ENCODE peak calls at places on chromosomes 6 and 20, in seven cellular contexts. B is fibroblast of lung, Q is heart left ventricle, A is H1, Z is left lung, V is AG04450, W is endodermal cell. O is an unnamed sample. For H3K9me3, the result is how much of the 10 kb centered on the place peaks cover.

GRCh38 chr6:613981-614380 is 42.9 kb downstream of the HUS1B start:
- DNase-seq in B (no peak), Q (no peak), A (no peak), Z (no peak), V (no peak), W (no peak), O (no peak)

GRCh38 chr20:52974155-52974554 is 2.0 kb downstream of the TSHZ2 start:
- DNase-seq in B (no peak), Q (no peak), A (no peak), Z (no peak), V (no peak), W (no peak), O (no peak)

GRCh38 chr20:32247957-32248497 is 29.4 kb upstream of the KIF3B start:
- DNase-seq in B (no peak), Q (no peak), A (no peak), Z (no peak), V (no peak), W (no peak), O (no peak)

GRCh38 chr6:33566182-33567084 is 13.6 kb downstream of the BAK1 start:
- DNase-seq in B (peak), Q (no peak), A (no peak), Z (no peak), V (no peak), W (no peak), O (no peak)

GRCh38 chr6:16059496-16059895 is 69.4 kb upstream of the MYLIP start:
- DNase-seq in B (no peak), Q (no peak), A (peak), Z (no peak), V (no peak), W (peak), O (no peak)

GRCh38 chr6:164749126-164749758 is 560.2 kb downstream of the C6orf118 start:
- DNase-seq in B (no peak), Q (no peak), A (no peak), Z (no peak), V (no peak), W (no peak), O (no peak)

GRCh38 chr6:125154184-125155135 is 887 bp downstream of the TPD52L1 start:
- DNase-seq in B (no peak), Q (peak), A (no peak), Z (peak), V (no peak), W (peak), O (no peak)

GRCh38 chr20:61949714-61950630 is 115.7 kb downstream of the TAF4 start:
- DNase-seq in B (no peak), Q (peak), A (no peak), Z (peak), V (no peak), W (no peak), O (no peak)

GRCh38 chr20:11281240-11281639 is 607.4 kb upstream of the JAG1 start:
- DNase-seq in B (no peak), Q (no peak), A (no peak), Z (no peak), V (no peak), W (no peak), O (no peak)

GRCh38 chr6:157674061-157674460 is 149.0 kb upstream of the SNX9 start:
- DNase-seq in B (no peak), Q (no peak), A (no peak), Z (no peak), V (no peak), W (no peak), O (no peak)

GRCh38 chr6:166463363-166464067 is 80.8 kb upstream of the MPC1 start:
- DNase-seq in B (no peak), Q (no peak), A (no peak), Z (no peak), V (no peak), W (no peak), O (no peak)

GRCh38 chr6:21019614-21020013 is 485.4 kb downstream of the CDKAL1 start:
- DNase-seq in B (peak), Q (no peak), A (no peak), Z (no peak), V (no peak), W (no peak), O (no peak)

GRCh38 chr6:132445201-132445951 is 44.1 kb upstream of the MOXD1 start:
- DNase-seq in B (peak), Q (no peak), A (no peak), Z (no peak), V (peak), W (no peak), O (no peak)

GRCh38 chr6:13278184-13278583 is 50.2 kb downstream of the TBC1D7 start:
- DNase-seq in B (no peak), Q (no peak), A (peak), Z (no peak), V (no peak), W (peak), O (no peak)

GRCh38 chr20:33584976-33585375 is 77.2 kb upstream of the C20orf144 start:
- DNase-seq in B (no peak), Q (no peak), A (no peak), Z (no peak), V (no peak), W (no peak), O (no peak)

GRCh38 chr6:113997106-113997505 is 26.2 kb upstream of the HDAC2 start:
- DNase-seq in B (peak), Q (no peak), A (no peak), Z (no peak), V (peak), W (no peak), O (no peak)

GRCh38 chr6:69936674-69937363 is 70.5 kb downstream of the COL19A1 start:
- DNase-seq in B (peak), Q (no peak), A (no peak), Z (no peak), V (no peak), W (no peak), O (no peak)

GRCh38 chr6:152112503-152113261 is 305.2 kb downstream of the ESR1 start:
- DNase-seq in B (no peak), Q (peak), A (no peak), Z (peak), V (no peak), W (peak), O (no peak)

GRCh38 chr6:152054441-152054840 is 247.0 kb downstream of the ESR1 start:
- DNase-seq in B (no peak), Q (no peak), A (no peak), Z (no peak), V (no peak), W (no peak), O (no peak)

GRCh38 chr20:46683068-46683477 is 6.2 kb downstream of the TP53RK start:
- DNase-seq in B (no peak), Q (no peak), A (no peak), Z (no peak), V (no peak), W (no peak), O (no peak)

GRCh38 chr6:51959744-51960383 is 127.5 kb downstream of the PKHD1 start:
- DNase-seq in B (peak), Q (peak), A (peak), Z (peak), V (peak), W (peak), O (no peak)

GRCh38 chr6:108955329-108955949 is 107.2 kb downstream of the ARMC2 start:
- DNase-seq in B (no peak), Q (no peak), A (no peak), Z (no peak), V (no peak), W (no peak), O (no peak)

GRCh38 chr6:91634791-91635190 is 1047.9 kb upstream of the MAP3K7 start:
- DNase-seq in B (no peak), Q (no peak), A (no peak), Z (no peak), V (no peak), W (peak), O (no peak)

GRCh38 chr6:108581237-108581931 is 20.7 kb downstream of the FOXO3 start:
- DNase-seq in B (peak), Q (no peak), A (no peak), Z (no peak), V (no peak), W (no peak), O (no peak)

GRCh38 chr6:87982134-87982533 is 65.5 kb upstream of the SPACA1 start:
- DNase-seq in B (no peak), Q (no peak), A (no peak), Z (no peak), V (no peak), W (no peak), O (no peak)

GRCh38 chr20:17542993-17543412 is 11.8 kb upstream of the BFSP1 start:
- DNase-seq in B (peak), Q (no peak), A (no peak), Z (no peak), V (no peak), W (no peak), O (no peak)

GRCh38 chr6:152232494-152233151 is 404.5 kb downstream of the SYNE1 start:
- DNase-seq in B (peak), Q (peak), A (no peak), Z (no peak), V (no peak), W (no peak), O (peak)

GRCh38 chr20:17798601-17799000 is 98.8 kb downstream of the BANF2 start:
- DNase-seq in B (no peak), Q (no peak), A (no peak), Z (no peak), V (no peak), W (no peak), O (no peak)

GRCh38 chr6:33812669-33813068 is 8.9 kb upstream of the MLN start:
- DNase-seq in B (peak), Q (peak), A (peak), Z (no peak), V (no peak), W (peak), O (no peak)

GRCh38 chr20:3276400-3277015 is 37.5 kb upstream of the SLC4A11 start:
- DNase-seq in B (peak), Q (no peak), A (no peak), Z (no peak), V (no peak), W (peak), O (no peak)

GRCh38 chr6:111943273-111943672 is 70.0 kb upstream of the FYN start:
- DNase-seq in B (no peak), Q (no peak), A (no peak), Z (no peak), V (no peak), W (no peak), O (no peak)

GRCh38 chr20:63566395-63567131 is 7.5 kb downstream of the HELZ2 start:
- DNase-seq in B (no peak), Q (no peak), A (no peak), Z (no peak), V (no peak), W (no peak), O (no peak)

GRCh38 chr20:58839474-58839874 is 11.2 kb downstream of the GNAS-AS1 start:
- DNase-seq in B (peak), Q (no peak), A (no peak), Z (peak), V (no peak), W (peak), O (peak)

GRCh38 chr6:139030211-139030530 is 1.6 kb downstream of the ABRACL start:
- DNase-seq in B (no peak), Q (no peak), A (no peak), Z (no peak), V (no peak), W (no peak), O (no peak)

GRCh38 chr6:142838821-142839685 is 105.9 kb downstream of the HIVEP2 start:
- DNase-seq in B (no peak), Q (no peak), A (no peak), Z (no peak), V (no peak), W (no peak), O (no peak)

GRCh38 chr6:3876131-3876530 is 27.0 kb downstream of the FAM50B start:
- DNase-seq in B (peak), Q (no peak), A (no peak), Z (no peak), V (no peak), W (peak), O (no peak)

DNA sequence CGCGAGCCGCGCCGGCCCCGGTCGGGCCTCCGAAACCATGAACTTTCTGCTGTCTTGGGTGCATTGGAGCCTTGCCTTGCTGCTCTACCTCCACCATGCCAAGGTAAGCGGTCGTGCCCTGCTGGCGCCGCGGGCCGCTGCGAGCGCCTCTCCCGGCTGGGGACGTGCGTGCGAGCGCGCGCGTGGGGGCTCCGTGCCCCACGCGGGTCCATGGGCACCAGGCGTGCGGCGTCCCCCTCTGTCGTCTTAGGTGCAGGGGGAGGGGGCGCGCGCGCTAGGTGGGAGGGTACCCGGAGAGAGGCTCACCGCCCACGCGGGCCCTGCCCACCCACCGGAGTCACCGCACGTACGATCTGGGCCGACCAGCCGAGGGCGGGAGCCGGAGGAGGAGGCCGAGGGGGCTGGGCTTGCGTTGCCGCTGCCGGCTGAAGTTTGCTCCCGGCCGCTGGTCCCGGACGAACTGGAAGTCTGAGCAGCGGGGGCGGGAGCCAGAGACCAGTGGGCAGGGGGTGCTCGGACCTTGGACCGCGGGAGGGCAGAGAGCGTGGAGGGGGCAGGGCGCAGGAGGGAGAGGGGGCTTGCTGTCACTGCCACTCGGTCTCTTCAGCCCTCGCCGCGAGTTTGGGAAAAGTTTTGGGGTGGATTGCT is 1.3 kb downstream of the VEGFA start:
- DNase-seq in B (no peak), Q (peak), A (no peak), Z (peak), V (no peak), W (peak), O (peak)
- H3K27ac ChIP-seq in B (peak), Q (peak), A (peak), Z (peak), V (peak), W (peak), O (peak)

GRCh38 chr6:43724354-43724753 is 36.8 kb upstream of the MRPS18A start:
- DNase-seq in B (no peak), Q (no peak), A (no peak), Z (no peak), V (no peak), W (no peak), O (peak)

GRCh38 chr6:43723737-43724295 is 36.2 kb upstream of the MRPS18A start:
- DNase-seq in B (peak), Q (peak), A (peak), Z (no peak), V (no peak), W (peak), O (peak)

GRCh38 chr6:43722920-43723565 is 35.5 kb upstream of the MRPS18A start:
- DNase-seq in B (no peak), Q (no peak), A (no peak), Z (no peak), V (no peak), W (no peak), O (no peak)

GRCh38 chr6:43725643-43726580 is 38.3 kb upstream of the MRPS18A start:
- DNase-seq in B (no peak), Q (no peak), A (no peak), Z (no peak), V (no peak), W (peak), O (no peak)

DNA sequence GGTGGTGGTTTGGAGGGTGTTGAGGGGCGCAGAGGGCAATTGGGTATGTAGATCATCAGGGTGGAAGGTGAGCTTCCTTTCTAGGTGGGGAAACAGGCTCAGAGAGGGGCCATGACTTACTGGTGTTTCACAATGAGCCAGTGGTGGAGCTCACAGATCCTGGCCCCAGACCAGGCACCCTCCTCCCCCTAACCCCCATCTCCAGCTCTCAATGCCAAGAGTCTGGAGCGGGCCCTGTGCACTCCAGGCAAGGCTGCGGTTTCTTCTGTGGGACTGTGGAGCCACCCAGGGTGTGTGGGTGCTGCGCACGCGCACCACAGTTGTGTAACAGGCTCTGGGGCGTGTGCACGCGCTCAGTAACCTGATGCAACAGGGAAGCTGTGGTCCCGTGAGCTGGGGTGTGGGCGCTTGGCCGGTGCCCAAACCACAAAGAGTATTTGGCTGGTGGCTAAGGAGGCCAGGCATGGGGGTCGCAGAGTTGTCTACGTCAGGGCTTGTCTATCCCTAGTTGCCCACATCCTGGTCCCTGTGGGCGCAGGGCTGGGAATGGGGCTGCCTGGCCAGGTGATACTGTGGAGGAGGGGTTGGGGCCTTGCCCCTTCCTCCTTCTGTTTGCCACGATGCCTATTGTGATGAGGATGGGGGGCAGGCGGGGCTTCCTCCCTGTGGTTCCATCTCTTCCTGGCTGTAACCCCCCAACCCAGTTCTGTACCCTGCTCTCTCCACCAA is 37.5 kb upstream of the MRPS18A start:
- DNase-seq in B (peak), Q (peak), A (no peak), Z (peak), V (peak), W (no peak), O (peak)
- H3K4me3 ChIP-seq in B (no peak), Q (no peak), A (no peak), Z (no peak), V (no peak), W (no peak), O (peak)

GRCh38 chr6:169391473-169392071 is 137.9 kb upstream of the THBS2 start:
- DNase-seq in B (peak), Q (no peak), A (no peak), Z (no peak), V (no peak), W (no peak), O (no peak)

GRCh38 chr6:169387809-169388383 is 134.2 kb upstream of the THBS2 start:
- DNase-seq in B (no peak), Q (no peak), A (no peak), Z (no peak), V (no peak), W (no peak), O (no peak)

GRCh38 chr6:169386431-169387057 is 132.9 kb upstream of the THBS2 start:
- DNase-seq in B (peak), Q (no peak), A (no peak), Z (no peak), V (no peak), W (no peak), O (no peak)

GRCh38 chr6:169385237-169385880 is 131.7 kb upstream of the THBS2 start:
- DNase-seq in B (no peak), Q (no peak), A (no peak), Z (no peak), V (no peak), W (no peak), O (no peak)

GRCh38 chr6:169388767-169389166 is 135.1 kb upstream of the THBS2 start:
- DNase-seq in B (no peak), Q (no peak), A (no peak), Z (no peak), V (no peak), W (no peak), O (no peak)
- H3K9me3 ChIP-seq in B (under half), Q (under half), A (under half), Z (under half), V (under half), W (under half), O (under half)

DNA sequence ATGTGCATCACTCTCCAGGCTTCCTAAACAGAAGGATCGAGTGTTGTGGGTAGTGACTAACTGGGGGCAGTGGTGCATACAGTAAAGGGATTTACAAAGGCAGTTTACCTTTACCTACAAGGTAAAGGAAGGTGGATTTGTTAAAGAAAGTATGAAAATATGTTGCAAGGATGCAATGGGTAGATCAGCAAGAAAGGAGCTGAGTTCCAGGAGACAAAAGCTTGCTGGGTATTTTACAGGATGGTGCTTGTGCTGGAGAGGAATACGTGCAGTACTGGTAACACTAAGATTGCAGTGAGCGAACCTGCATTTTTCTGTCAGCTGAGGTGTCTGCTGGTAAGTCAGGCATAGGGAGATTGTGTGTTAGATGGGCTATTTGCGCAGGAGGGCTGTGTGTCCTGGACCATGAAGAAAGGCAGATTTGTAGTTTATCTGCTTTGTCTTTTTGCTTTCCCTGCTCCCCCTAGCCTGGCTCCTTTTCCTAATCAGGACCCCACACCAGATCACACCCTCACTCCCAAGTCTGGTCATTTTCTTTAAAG is 304.6 kb downstream of the THBS2 start:
- DNase-seq in B (no peak), Q (no peak), A (no peak), Z (no peak), V (no peak), W (no peak), O (no peak)
- H3K27ac ChIP-seq in B (no peak), Q (no peak), A (no peak), Z (no peak), V (no peak), W (no peak), O (no peak)

GRCh38 chr20:44648579-44648978 is 2.9 kb downstream of the ADA start:
- DNase-seq in B (no peak), Q (no peak), A (no peak), Z (no peak), V (no peak), W (peak), O (no peak)

GRCh38 chr20:44648068-44648467 is 3.4 kb downstream of the ADA start:
- DNase-seq in B (no peak), Q (no peak), A (no peak), Z (no peak), V (no peak), W (no peak), O (no peak)

GRCh38 chr20:44651507-44652373 is at the start of gene ADA:
- DNase-seq in B (no peak), Q (peak), A (no peak), Z (peak), V (no peak), W (peak), O (peak)

GRCh38 chr20:44650777-44651493 is 564 bp downstream of the ADA start:
- DNase-seq in B (no peak), Q (no peak), A (no peak), Z (peak), V (no peak), W (no peak), O (peak)

DNA sequence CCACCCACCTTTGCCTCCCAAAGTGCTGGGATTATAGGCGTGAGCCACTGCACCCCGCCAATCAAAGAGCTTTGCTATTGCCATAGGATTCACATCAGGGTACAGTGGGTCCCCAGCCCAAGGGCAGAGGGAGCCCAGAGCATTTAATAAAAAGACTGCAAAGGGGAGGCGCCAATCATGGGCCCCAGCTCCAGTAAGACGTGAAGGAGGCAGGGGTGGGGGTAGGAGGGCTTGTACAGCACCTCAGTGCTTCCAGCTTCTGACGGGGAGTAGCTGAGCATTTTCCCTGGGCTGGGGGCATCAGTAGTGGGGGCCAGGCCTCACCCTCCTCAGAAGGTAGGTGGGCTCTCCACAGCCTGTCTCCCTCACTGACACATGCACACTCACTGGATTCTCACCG is 1.5 kb downstream of the ADA start:
- DNase-seq in B (no peak), Q (no peak), A (no peak), Z (peak), V (no peak), W (peak), O (no peak)
- H3K4me3 ChIP-seq in B (no peak), Q (peak), A (no peak), Z (no peak), V (no peak), W (no peak), O (peak)